ENCODE peak calls at places on chromosomes 7 and 10, in four cellular contexts. V, N, S and A are unnamed samples.

GRCh38 chr7:114949227-114949626 is 27.3 kb downstream of the MDFIC start:
- DNase-seq in V (no peak), S (no peak), N (no peak), A (no peak)

GRCh38 chr10:133438711-133439273 is 14.4 kb upstream of the SPRN start:
- DNase-seq in N (no peak), S (peak), V (peak), A (peak)

GRCh38 chr10:59557052-59557451 is 152.6 kb downstream of the SLC16A9 start:
- DNase-seq in V (no peak), N (peak), S (no peak), A (peak)

GRCh38 chr10:4431114-4431862 is 394.7 kb upstream of the AKR1E2 start:
- DNase-seq in V (no peak), S (peak), N (no peak), A (no peak)

GRCh38 chr10:132518572-132519381 is 18.8 kb upstream of the INPP5A start:
- DNase-seq in V (peak), N (peak), S (peak), A (peak)

GRCh38 chr7:200704-201103 is 8.3 kb downstream of the FAM20C start:
- DNase-seq in V (no peak), N (no peak), S (no peak), A (no peak)

GRCh38 chr10:52353960-52354394 is 39.9 kb downstream of the DKK1 start:
- DNase-seq in S (peak), N (no peak), V (no peak), A (no peak)

GRCh38 chr10:116440330-116441030 is 12.8 kb downstream of the PNLIPRP3 start:
- DNase-seq in S (no peak), V (no peak), N (no peak), A (no peak)

GRCh38 chr7:117071597-117071996 is 118.3 kb downstream of the ST7 start:
- DNase-seq in V (no peak), N (no peak), S (no peak), A (no peak)

GRCh38 chr7:77262311-77262710 is 62.7 kb upstream of the FGL2 start:
- DNase-seq in V (no peak), N (no peak), S (no peak), A (no peak)

GRCh38 chr7:71868797-71869196 is 543.3 kb downstream of the CALN1 start:
- DNase-seq in S (no peak), V (peak), N (no peak), A (no peak)

GRCh38 chr7:43785425-43785824 is 26.9 kb downstream of the BLVRA start:
- DNase-seq in N (no peak), S (no peak), V (no peak), A (no peak)

GRCh38 chr10:92990615-92991014 is 70.0 kb upstream of the CYP26C1 start:
- DNase-seq in V (peak), S (no peak), N (no peak), A (peak)

GRCh38 chr10:117345143-117345542 is 30.1 kb downstream of the PDZD8 start:
- DNase-seq in N (no peak), S (no peak), V (no peak), A (peak)

GRCh38 chr10:127195571-127196226 is 692 bp downstream of the INSYN2A start:
- DNase-seq in N (peak), V (no peak), S (no peak), A (peak)

GRCh38 chr7:132575336-132575986 is 809 bp downstream of the PLXNA4 start:
- DNase-seq in V (peak), N (peak), S (no peak), A (peak)
- TF ChIP-seq ELF4 in V (no peak), N (no peak), S (no peak), A (no peak)

GRCh38 chr10:10797467-10797866 is 220.2 kb upstream of the CELF2 start:
- DNase-seq in N (no peak), S (no peak), V (no peak), A (no peak)

GRCh38 chr10:10794776-10795175 is 222.9 kb upstream of the CELF2 start:
- DNase-seq in V (no peak), N (no peak), S (no peak), A (no peak)

GRCh38 chr10:10796774-10797415 is 220.8 kb upstream of the CELF2 start:
- DNase-seq in S (no peak), V (no peak), N (no peak), A (no peak)

GRCh38 chr10:10798021-10798420 is 219.7 kb upstream of the CELF2 start:
- DNase-seq in S (no peak), V (no peak), N (no peak), A (no peak)

DNA sequence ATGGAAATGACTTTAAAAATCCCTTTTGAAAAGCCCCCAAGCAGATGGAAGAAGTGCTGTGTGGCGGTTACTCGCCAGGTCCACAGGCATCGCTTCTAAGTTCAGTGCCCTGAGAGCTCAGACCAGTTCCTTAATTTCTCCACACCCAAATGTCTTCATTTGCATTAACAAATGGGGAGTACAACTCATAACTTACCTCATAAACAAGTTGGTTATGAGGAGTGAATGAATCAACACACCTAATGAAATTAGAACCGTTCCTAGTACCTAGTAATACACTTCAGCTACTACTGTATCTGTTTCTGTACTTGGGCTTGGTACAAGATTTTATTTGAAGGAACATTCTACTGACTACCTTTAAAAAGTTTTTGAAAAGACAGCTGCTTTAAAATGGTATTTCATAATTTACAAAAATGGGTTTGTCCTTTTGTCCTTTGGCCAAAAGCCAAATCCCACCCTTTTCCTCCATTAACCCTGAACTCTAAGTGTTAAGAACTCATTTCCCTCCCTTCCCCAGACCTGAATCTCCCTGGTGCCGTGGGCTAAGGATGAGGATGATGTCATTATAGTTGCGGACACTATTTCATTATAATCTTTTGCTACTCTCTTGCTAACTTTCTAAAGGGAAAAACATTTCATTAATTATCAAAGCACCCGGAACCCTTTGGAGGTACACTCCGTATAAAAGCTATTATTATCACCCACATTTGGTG is 221.5 kb upstream of the CELF2 start:
- DNase-seq in S (no peak), N (no peak), V (no peak), A (no peak)
- TF ChIP-seq ELF4 in S (no peak), N (no peak), V (no peak), A (no peak)

GRCh38 chr7:134693256-134693655 is 46.6 kb downstream of the BPGM start:
- DNase-seq in V (no peak), N (no peak), S (no peak), A (no peak)

GRCh38 chr7:134695321-134695860 is 48.7 kb downstream of the BPGM start:
- DNase-seq in S (no peak), V (no peak), N (no peak), A (no peak)

GRCh38 chr7:134696261-134696660 is 49.6 kb downstream of the BPGM start:
- DNase-seq in V (no peak), N (no peak), S (no peak), A (no peak)

GRCh38 chr7:134694299-134694698 is 47.6 kb downstream of the BPGM start:
- DNase-seq in S (no peak), V (peak), N (peak), A (peak)

DNA sequence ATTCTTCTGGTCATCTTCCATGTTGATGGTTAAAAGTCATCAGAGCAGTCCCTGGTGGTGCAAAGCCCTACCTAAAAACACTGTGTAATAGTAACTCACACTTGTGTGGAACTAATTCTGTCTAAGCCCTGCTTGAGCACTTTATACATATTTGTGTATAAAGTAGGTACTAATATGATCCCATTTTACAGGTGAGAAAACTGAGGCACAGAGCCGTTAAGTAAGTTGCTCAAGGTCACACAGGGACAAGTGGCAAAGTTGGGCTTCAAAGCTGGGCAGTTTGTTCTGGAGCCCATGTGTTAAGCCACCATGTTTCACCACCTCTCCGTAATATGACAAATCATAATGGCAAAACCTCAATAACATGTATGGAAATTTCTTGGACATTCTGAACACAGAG is 48.1 kb downstream of the BPGM start:
- DNase-seq in S (no peak), N (no peak), V (no peak), A (no peak)
- TF ChIP-seq ELF4 in S (no peak), N (no peak), V (no peak), A (no peak)

DNA sequence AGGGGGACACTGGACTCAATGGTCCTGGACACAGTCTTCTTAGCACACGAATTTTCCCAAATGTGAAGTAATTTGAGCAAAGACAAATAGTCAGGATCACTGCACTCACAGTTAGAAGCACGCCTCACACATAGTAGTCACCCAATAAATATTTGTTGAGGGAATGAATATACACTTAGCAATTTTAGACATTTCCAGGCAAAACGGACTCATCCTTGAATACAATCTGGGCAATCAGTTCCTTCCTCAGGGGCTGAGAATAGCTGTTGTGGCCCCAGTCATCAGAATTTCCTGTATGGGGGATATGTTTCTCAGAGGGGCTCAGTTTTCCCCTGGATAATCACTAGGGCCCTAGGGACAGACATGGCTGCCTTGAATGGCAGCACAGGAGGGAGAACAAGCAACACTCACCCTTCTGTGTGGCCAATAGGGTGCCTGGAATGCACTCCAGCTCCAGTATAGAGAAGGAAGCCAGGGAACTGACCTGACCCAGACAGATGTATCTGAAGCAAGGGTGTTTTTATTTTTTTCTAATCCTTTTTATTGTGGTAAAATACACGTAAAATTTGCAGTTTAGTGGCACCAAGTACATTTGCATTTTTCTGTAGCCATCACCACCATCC is 282.7 kb upstream of the ZNF32 start:
- DNase-seq in N (no peak), V (no peak), S (no peak), A (no peak)
- TF ChIP-seq ELF4 in N (no peak), V (no peak), S (no peak), A (no peak)